ENCODE peak calls at places on chromosome 20, in seven cellular contexts. Q is Peyer's patch; V is spleen; F is GM13977; H is HepG2; P is CD8-positive, alpha-beta T cell; L is choroid plexus epithelial cell. E is an unnamed sample.

GRCh38 chr20:3557237-3557636 is 86.4 kb downstream of the ATRN start:
- DNase-seq in H (no peak), V (no peak), L (no peak), P (no peak), Q (no peak), F (no peak), E (no peak)

GRCh38 chr20:15012551-15012950 is 675.1 kb upstream of the FLRT3 start:
- DNase-seq in Q (no peak), F (no peak), L (no peak), H (no peak), P (no peak), V (no peak), E (no peak)

GRCh38 chr20:54255157-54255556 is 47.3 kb downstream of the PFDN4 start:
- DNase-seq in Q (no peak), V (no peak), H (no peak), P (no peak), L (peak), F (no peak), E (peak)

GRCh38 chr20:4122931-4123330 is 107.6 kb upstream of the RNF24 start:
- DNase-seq in F (no peak), V (no peak), H (no peak), Q (no peak), P (no peak), L (peak), E (no peak)

GRCh38 chr20:53622247-53623114 is 28.8 kb upstream of the ZNF217 start:
- DNase-seq in Q (no peak), P (no peak), H (peak), V (no peak), F (no peak), L (peak), E (no peak)

GRCh38 chr20:38435555-38435939 is 419 bp upstream of the SNHG17 start:
- DNase-seq in P (no peak), V (no peak), F (no peak), H (no peak), L (peak), Q (no peak), E (peak)

GRCh38 chr20:36219671-36220220 is 16.5 kb upstream of the AAR2 start:
- DNase-seq in H (no peak), L (no peak), P (no peak), Q (no peak), V (peak), F (no peak), E (no peak)

GRCh38 chr20:53524589-53525311 is 68.9 kb downstream of the ZNF217 start:
- DNase-seq in Q (no peak), L (no peak), V (no peak), P (no peak), H (no peak), F (no peak), E (no peak)

GRCh38 chr20:3930265-3931206 is 41.3 kb downstream of the PANK2 start:
- DNase-seq in H (no peak), F (no peak), Q (no peak), V (no peak), P (no peak), L (no peak), E (no peak)

GRCh38 chr20:52684911-52685310 is 287.2 kb upstream of the TSHZ2 start:
- DNase-seq in V (no peak), P (no peak), F (no peak), L (no peak), H (no peak), Q (no peak), E (no peak)

GRCh38 chr20:48163521-48163920 is 378.2 kb upstream of the SULF2 start:
- DNase-seq in V (no peak), P (no peak), L (no peak), Q (no peak), F (no peak), H (no peak), E (no peak)

GRCh38 chr20:56350842-56351241 is 7.9 kb upstream of the FAM210B start:
- DNase-seq in V (no peak), P (no peak), H (no peak), Q (no peak), L (no peak), F (no peak), E (no peak)

GRCh38 chr20:34322267-34323105 is 19.3 kb upstream of the AHCY start:
- DNase-seq in L (no peak), Q (no peak), H (no peak), V (no peak), P (no peak), F (no peak), E (no peak)

GRCh38 chr20:11271920-11272594 is 598.3 kb upstream of the JAG1 start:
- DNase-seq in L (no peak), H (no peak), F (no peak), Q (no peak), V (peak), P (no peak), E (no peak)

GRCh38 chr20:11275740-11276139 is 601.9 kb upstream of the JAG1 start:
- DNase-seq in P (no peak), F (no peak), H (no peak), Q (no peak), V (no peak), L (no peak), E (no peak)

GRCh38 chr20:11277170-11277569 is 603.4 kb upstream of the JAG1 start:
- DNase-seq in L (no peak), V (no peak), H (no peak), F (no peak), Q (no peak), P (no peak), E (no peak)

GRCh38 chr20:11271319-11271718 is 597.5 kb upstream of the JAG1 start:
- DNase-seq in L (no peak), P (no peak), V (no peak), Q (no peak), F (no peak), H (peak), E (no peak)

GRCh38 chr20:11274137-11274536 is 600.3 kb upstream of the JAG1 start:
- DNase-seq in L (peak), V (no peak), H (peak), P (no peak), F (peak), Q (no peak), E (peak)
- TF ChIP-seq CTCF in L (peak), V (peak), H (peak), P (no peak), F (peak), Q (no peak), E (peak)

DNA sequence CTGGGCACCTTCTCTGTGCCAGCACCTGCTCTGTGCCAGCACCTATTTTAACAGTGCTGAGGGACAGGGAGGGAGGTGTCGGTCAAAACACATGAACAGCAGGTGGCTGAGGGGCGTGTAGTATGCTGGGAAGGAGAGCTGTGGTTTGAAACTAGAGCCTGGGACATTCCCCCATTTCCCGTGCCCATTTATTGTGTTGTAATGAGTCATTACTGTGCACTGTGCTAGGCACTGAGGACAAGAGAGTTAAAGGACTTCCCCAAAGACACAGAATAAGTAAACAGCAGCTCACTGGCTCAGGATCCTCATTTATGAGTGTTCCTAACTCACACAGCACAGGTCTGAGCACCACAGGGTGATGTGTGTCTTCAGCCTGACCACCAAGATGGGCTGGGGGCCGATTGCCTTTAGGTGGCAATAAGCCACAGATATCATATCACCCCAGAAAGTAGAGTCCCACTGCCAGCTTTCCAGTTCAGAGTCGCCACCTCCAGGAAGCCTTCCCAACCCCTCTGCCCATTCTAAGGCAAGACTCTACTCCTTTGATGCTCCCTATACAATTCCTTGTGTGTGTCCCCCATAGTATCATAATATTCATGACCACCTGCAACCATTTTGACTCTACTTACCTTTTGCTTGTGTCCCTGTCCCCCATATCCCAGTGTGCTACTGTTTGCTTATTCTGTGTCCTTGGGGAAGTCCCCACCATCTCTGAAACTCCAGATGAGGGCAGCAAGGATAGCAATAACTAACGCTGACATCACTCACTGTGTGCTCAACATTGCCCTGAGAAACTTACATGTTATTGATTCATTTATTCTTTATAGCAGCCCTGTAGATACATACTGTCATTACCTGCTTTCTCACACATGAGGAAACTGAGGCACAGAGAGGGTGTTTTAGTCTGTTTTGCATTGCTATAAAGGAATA is 87.3 kb downstream of the TOX2 start:
- DNase-seq in H (no peak), Q (no peak), P (no peak), V (no peak), L (no peak), F (peak), E (peak)
- TF ChIP-seq CTCF in H (no peak), Q (no peak), P (no peak), V (no peak), L (no peak), F (no peak), E (no peak)

DNA sequence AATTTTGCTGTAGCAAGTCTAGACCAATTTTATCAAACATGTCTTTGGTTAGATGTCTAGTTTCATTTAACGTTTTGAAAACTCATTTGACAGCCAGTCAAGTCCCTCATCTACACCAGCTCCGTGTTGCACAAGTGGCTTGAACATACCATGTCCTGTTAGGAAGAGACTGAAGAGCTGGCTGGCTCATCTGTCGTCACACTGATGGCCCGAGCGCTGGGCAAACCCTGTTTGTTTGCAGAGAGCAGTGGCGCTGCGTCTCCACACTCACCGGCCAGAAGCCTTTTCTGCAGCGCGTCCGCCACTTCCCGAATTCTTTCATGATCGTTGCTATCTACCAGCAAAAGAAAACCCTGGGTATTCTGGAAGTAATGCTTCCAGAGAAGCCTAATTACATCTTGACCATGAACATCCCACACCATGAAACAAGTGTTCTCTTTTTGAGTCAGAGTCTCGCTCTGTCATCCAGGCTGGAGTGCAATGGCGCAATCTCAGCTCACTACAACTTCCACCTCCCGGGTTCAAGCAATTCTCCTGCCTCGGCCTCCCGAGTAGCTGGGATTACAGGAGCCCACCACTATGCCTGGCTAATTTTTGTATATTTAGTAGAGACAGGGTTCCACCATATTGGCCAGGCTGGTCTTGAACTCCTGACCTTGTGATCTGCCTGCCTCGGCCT is 10.7 kb upstream of the TCFL5 start:
- DNase-seq in L (no peak), H (peak), P (no peak), V (no peak), F (no peak), Q (no peak), E (no peak)
- TF ChIP-seq CTCF in L (no peak), H (peak), P (no peak), V (no peak), F (no peak), Q (no peak), E (no peak)

DNA sequence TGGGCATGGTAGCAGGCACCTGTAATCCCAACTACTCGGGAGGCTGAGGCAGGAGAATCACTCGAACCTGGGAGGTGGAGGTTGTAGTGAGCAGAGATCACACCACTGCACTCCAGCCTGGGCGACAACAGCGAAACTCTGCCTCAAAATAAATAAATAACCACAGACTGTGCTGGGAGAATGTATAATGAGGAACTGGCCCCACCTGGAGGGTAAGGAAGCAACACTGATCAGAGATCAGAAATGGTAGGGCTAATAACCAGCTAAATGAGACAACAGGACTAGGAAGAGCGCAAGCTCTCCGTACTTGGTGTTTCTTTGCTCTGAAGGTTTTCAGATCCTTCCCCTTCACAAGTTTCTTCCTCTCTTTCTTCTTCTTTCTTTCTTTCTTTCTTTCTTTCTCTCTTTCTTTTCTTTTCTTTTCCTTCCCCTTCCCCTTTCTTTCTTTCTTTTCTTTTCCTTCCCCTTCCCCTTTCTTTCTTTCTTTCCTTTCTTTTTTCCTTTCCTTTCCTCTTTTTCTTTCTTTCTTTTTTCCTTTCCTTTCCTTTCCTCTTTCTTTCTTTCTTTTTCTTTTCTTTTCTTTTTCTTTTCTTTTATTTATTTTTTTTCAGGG is 14.6 kb downstream of the CCM2L start:
- DNase-seq in L (no peak), P (no peak), Q (no peak), F (no peak), H (no peak), V (no peak), E (no peak)
- TF ChIP-seq CTCF in L (no peak), P (peak), Q (no peak), F (no peak), H (peak), V (no peak), E (no peak)

GRCh38 chr20:10218536-10219451 is at the start of gene SNAP25:
- DNase-seq in P (no peak), Q (peak), F (peak), V (no peak), H (no peak), L (peak), E (peak)
- TF ChIP-seq CTCF in P (no peak), Q (no peak), F (no peak), V (no peak), H (no peak), L (no peak), E (no peak)

GRCh38 chr20:23358563-23358906 is 3.4 kb upstream of the GZF1 start:
- DNase-seq in Q (no peak), V (no peak), P (no peak), L (no peak), F (no peak), H (no peak), E (no peak)

GRCh38 chr20:23361108-23361650 is 803 bp upstream of the GZF1 start:
- DNase-seq in P (no peak), L (peak), H (peak), Q (no peak), V (no peak), F (no peak), E (peak)

GRCh38 chr20:23358923-23359572 is 2.9 kb upstream of the GZF1 start:
- DNase-seq in H (peak), F (no peak), L (no peak), Q (no peak), P (peak), V (no peak), E (no peak)

GRCh38 chr20:23356203-23356602 is 5.6 kb downstream of the NXT1 start:
- DNase-seq in L (no peak), P (no peak), Q (no peak), H (no peak), V (peak), F (no peak), E (no peak)

DNA sequence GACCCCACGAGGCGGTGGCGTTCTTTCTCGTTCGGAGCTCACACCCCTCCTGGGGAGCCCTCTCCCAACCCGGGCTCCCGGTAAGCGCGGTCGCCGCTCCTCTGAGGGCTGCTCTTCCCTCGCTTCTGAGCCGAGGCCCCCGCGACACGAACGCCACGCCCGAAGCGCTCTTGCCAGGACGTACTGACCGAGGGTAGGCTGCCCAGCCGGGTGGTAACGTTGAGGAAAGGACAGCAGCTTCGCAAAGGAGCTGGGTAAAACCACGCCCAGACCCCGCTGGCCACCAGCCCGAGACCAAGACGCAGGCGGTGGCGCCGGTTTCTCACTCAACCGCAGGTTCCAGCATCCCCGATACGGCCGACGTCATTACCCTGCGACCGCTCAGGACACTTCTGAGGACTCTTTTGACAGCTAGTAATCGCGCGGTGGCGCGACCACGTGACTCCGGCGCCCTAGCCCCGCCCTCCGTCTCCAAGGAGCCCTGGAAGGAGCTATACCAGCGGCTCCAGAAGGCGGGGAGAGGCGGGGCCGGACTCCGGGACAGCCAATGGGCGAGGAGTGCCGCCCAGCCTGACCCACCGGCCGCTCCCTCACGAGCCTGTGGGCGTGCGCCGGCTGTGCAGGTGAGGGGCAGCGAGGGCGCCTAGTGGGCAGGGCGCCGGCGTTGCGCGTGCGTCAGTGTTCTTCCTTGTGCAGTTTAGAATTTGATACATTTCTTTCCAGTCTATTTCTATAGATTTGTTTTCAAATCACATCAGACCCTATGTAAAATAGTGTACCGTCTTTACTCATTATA is 4.0 kb upstream of the GZF1 start:
- DNase-seq in F (peak), L (peak), Q (peak), V (peak), P (peak), H (peak), E (peak)
- TF ChIP-seq CTCF in F (no peak), L (no peak), Q (peak), V (peak), P (no peak), H (peak), E (no peak)

DNA sequence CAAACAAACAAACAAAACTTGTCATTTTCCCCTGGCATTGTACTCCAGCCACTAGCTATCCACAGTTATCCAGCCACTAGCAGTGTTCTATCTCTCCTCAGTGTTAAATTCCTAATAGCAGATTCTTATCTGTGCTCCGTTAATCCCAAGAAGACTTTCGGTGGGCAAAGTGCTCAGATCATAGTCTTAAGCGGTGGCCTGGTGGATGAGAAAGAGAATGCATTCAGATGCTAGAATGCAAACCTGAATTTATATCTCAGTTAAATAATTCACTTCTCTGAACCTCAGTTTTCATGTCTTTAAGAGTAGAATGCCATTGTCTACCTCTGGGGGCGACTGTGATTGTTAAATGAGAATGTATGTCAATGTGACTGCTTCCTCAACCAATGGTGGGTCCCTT is 47.7 kb upstream of the KCNG1 start:
- DNase-seq in Q (no peak), P (no peak), F (no peak), V (no peak), L (no peak), H (no peak), E (no peak)
- TF ChIP-seq CTCF in Q (no peak), P (no peak), F (no peak), V (no peak), L (no peak), H (no peak), E (no peak)

DNA sequence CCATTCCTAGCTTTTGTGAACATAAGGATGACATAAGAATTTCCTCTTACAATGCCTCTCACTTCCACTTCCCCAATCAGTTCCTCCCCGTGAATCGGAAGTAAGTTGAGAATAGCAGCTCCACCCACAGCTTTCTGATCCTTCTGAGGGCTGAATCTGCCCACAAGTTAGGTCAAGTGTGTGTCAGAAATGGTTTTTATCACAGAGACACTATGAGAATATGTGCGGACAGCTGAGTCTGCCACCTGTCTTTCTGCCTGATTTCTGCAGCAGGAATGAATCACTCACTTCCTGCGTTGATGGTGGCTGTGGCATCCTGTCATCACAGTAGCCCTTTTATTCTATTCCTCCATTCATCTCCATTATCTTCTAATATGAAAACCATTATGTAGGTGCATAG is 70.2 kb downstream of the RIN2 start:
- DNase-seq in L (peak), P (no peak), V (no peak), Q (peak), H (peak), F (peak), E (peak)
- TF ChIP-seq CTCF in L (peak), P (no peak), V (peak), Q (no peak), H (peak), F (peak), E (peak)

GRCh38 chr20:11246251-11246775 is 572.5 kb upstream of the JAG1 start:
- DNase-seq in P (no peak), H (no peak), L (no peak), V (no peak), F (no peak), Q (no peak), E (no peak)
- TF ChIP-seq CTCF in P (no peak), H (no peak), L (no peak), V (no peak), F (no peak), Q (no peak), E (no peak)